ENCODE peak calls at places on chromosomes 16 and 17, in eight cellular contexts. A is transverse colon; N is CD4-positive, alpha-beta memory T cell; M is psoas muscle; Y is left lung; P is RWPE1; F is PC-9; B is CD4-positive, CD25-positive, alpha-beta regulatory T cell. K is an unnamed sample.
A peak's percentile ranks its signal among the peaks of the same experiment; 100 is the strongest.

GRCh38 chr16:3856367-3857141 is 24.0 kb downstream of the CREBBP start:
- DNase-seq in M (no peak), A (no peak), P (no peak), B (no peak), N (no peak), F (no peak), Y (no peak), K (no peak)

GRCh38 chr16:78147846-78148535 is 48.5 kb downstream of the WWOX start:
- DNase-seq in N (no peak), Y (no peak), A (no peak), F (no peak), B (no peak), M (no peak), P (no peak), K (no peak)

GRCh38 chr17:60863892-60864673 is 186.4 kb downstream of the BCAS3 start:
- DNase-seq in B (no peak), M (no peak), A (no peak), Y (no peak), F (no peak), N (no peak), P (no peak), K (no peak)

GRCh38 chr16:12547608-12547922 is 256.1 kb downstream of the CPPED1 start:
- DNase-seq in P (no peak), M (no peak), N (no peak), Y (no peak), F (no peak), B (no peak), A (no peak), K (no peak)

GRCh38 chr16:12679660-12680272 is 123.9 kb downstream of the CPPED1 start:
- DNase-seq in M (no peak), P (no peak), Y (no peak), B (no peak), A (no peak), N (no peak), F (no peak), K (no peak)

GRCh38 chr16:69482410-69482951 is 58.1 kb downstream of the CYB5B start:
- DNase-seq in A (no peak), P (no peak), B (no peak), N (no peak), Y (no peak), F (no peak), M (peak; percentile 81), K (no peak)

GRCh38 chr17:309361-309888 is 43.2 kb downstream of the RPH3AL start:
- DNase-seq in F (no peak), N (no peak), A (no peak), Y (peak; percentile 66), M (peak; percentile 49), B (no peak), P (no peak), K (no peak)

GRCh38 chr16:1823821-1824220 is 2.8 kb downstream of the HAGH start:
- DNase-seq in F (peak; percentile 54), N (no peak), Y (no peak), P (peak; percentile 68), M (no peak), A (no peak), B (peak; percentile 20), K (peak; percentile 76)

GRCh38 chr16:526181-527014 is 1.1 kb upstream of the CAPN15 start:
- DNase-seq in Y (no peak), F (no peak), B (no peak), P (no peak), A (peak; percentile 43), N (no peak), M (no peak), K (peak; percentile 70)

GRCh38 chr16:60815033-60815432 is 1221.2 kb downstream of the CDH8 start:
- DNase-seq in A (no peak), Y (no peak), B (no peak), N (no peak), M (no peak), F (no peak), P (no peak), K (no peak)

GRCh38 chr16:54780266-54780665 is 150.4 kb upstream of the IRX5 start:
- DNase-seq in F (no peak), Y (no peak), N (no peak), A (no peak), B (no peak), M (no peak), P (no peak), K (no peak)

GRCh38 chr16:4682616-4683254 is 10.6 kb upstream of the NUDT16L1 start:
- DNase-seq in Y (peak; percentile 90), N (no peak), M (peak; percentile 78), P (no peak), F (peak; percentile 57), B (peak; percentile 33), A (no peak), K (peak; percentile 28)

GRCh38 chr16:66551362-66551761 is 1.0 kb upstream of the CKLF start:
- DNase-seq in B (peak; percentile 79), P (no peak), N (peak; percentile 80), A (peak; percentile 60), F (no peak), M (no peak), Y (no peak), K (peak; percentile 43)
- H3K27ac ChIP-seq in B (peak overlapping the region; percentile 88), P (peak overlapping the region; percentile 91), N (peak overlapping the region; percentile 72), A (peak overlapping the region; percentile 92), F (no peak overlapping the region), M (peak overlapping the region; percentile 86), Y (peak overlapping the region; percentile 96), K (peak overlapping the region; percentile 98)

GRCh38 chr16:68285683-68286082 is 21.4 kb downstream of the SLC7A6 start:
- DNase-seq in Y (no peak), B (no peak), A (no peak), M (no peak), N (no peak), P (no peak), F (no peak), K (no peak)
- H3K27ac ChIP-seq in Y (peak overlapping the region; percentile 60), B (peak overlapping the region; percentile 74), A (peak overlapping the region; percentile 67), M (peak overlapping the region; percentile 91), N (peak overlapping the region; percentile 54), P (no peak overlapping the region), F (no peak overlapping the region), K (no peak overlapping the region)

GRCh38 chr17:27807567-27808470 is 7.5 kb upstream of the NOS2 start:
- DNase-seq in F (no peak), M (no peak), B (peak; percentile 95), A (peak; percentile 74), N (peak; percentile 81), Y (no peak), P (no peak), K (peak; percentile 91)

GRCh38 chr17:27804113-27804512 is 3.8 kb upstream of the NOS2 start:
- DNase-seq in Y (no peak), P (no peak), N (no peak), M (no peak), B (no peak), A (no peak), F (no peak), K (no peak)

GRCh38 chr17:27802962-27803680 is 2.8 kb upstream of the NOS2 start:
- DNase-seq in N (no peak), P (no peak), Y (no peak), M (no peak), F (no peak), B (no peak), A (no peak), K (no peak)

GRCh38 chr17:27808629-27809028 is 8.3 kb upstream of the NOS2 start:
- DNase-seq in Y (no peak), P (no peak), M (no peak), A (no peak), B (no peak), N (no peak), F (no peak), K (no peak)

GRCh38 chr17:27805520-27806146 is 5.3 kb upstream of the NOS2 start:
- DNase-seq in B (peak; percentile 93), N (peak; percentile 84), A (peak; percentile 89), P (peak; percentile 83), M (peak; percentile 78), Y (peak; percentile 72), F (peak; percentile 81), K (peak; percentile 93)
- H3K27ac ChIP-seq in B (peak overlapping the region; percentile 70), N (peak overlapping the region; percentile 56), A (peak overlapping the region; percentile 59), P (no peak overlapping the region), M (no peak overlapping the region), Y (no peak overlapping the region), F (no peak overlapping the region), K (peak overlapping the region; percentile 75)

DNA sequence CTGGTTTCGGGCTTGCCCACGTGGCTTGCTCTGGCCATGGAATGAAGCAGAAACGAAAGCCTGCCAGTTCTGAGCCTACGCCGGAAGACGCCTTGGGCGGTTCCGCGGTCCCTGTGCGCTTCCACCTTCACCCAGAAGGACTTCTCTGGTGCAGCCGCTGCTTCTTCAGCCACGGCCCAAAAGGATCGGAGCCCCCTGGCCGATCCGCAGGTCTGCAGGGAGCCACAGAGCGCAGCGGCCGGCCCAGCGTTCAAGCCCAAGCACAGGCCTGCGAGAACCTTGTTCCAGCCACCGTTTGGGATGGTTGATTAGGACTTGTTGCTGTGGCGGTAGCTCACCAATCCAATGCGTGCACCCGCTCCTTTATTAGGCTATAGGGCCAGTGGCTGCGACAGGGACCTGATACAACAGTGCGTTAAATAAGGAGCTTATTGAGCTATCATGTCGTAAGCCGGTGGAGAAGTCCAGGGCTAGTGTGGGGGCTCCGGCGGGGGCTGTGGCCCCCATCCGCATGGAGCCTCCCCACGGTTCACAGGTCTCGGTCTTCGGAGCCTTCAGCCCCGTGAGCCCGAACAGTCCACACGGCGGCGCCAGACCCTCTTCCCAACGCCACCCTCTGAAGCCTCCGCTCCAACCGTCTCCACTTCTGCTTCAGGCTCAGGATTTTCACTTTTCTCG is 10.2 kb upstream of the MPP2 start:
- DNase-seq in P (no peak), A (peak; percentile 50), M (peak; percentile 64), F (no peak), N (peak; percentile 76), Y (no peak), B (peak; percentile 76), K (peak; percentile 58)
- H3K27ac ChIP-seq in P (no peak overlapping the region), A (no peak overlapping the region), M (no peak overlapping the region), F (no peak overlapping the region), N (peak overlapping the region; percentile 24), Y (no peak overlapping the region), B (peak overlapping the region; percentile 23), K (no peak overlapping the region)

DNA sequence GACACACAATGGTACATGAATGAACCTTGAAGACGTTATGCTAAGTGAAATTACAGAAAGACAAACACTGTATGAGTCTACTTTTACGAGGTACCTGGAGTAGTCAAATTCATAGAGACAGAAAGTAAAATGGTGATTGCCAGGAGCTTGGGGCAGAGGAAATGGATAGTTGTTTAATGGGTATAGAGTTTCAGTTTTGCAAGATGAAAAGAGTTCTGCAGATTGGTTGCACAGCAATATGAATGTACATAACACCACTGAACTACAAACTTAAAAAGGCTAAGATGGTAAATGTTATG is 8.6 kb upstream of the PRKCB start:
- DNase-seq in B (peak; percentile 77), P (no peak), A (no peak), M (no peak), N (no peak), Y (no peak), F (no peak), K (no peak)
- H3K27ac ChIP-seq in B (peak overlapping the region; percentile 71), P (no peak overlapping the region), A (no peak overlapping the region), M (no peak overlapping the region), N (peak overlapping the region; percentile 36), Y (no peak overlapping the region), F (no peak overlapping the region), K (no peak overlapping the region)

GRCh38 chr17:21146362-21147021 is 19.7 kb downstream of the DHRS7B start:
- DNase-seq in P (no peak), M (no peak), A (no peak), B (no peak), F (no peak), Y (no peak), N (no peak), K (no peak)
- H3K27ac ChIP-seq in P (no peak overlapping the region), M (no peak overlapping the region), A (no peak overlapping the region), B (no peak overlapping the region), F (no peak overlapping the region), Y (no peak overlapping the region), N (no peak overlapping the region), K (no peak overlapping the region)

K was measured in small intestine.